ENCODE peak calls at places on chromosomes 2 and 18, in five cellular contexts. S is HepG2, W is A549, T is K562, R is GM12878. B is an unnamed sample.

GRCh38 chr2:70807102-70807827 is 13.1 kb downstream of the CLEC4F start:
- DNase-seq in R (no peak), S (peak), W (no peak), T (no peak), B (no peak)

GRCh38 chr2:109208071-109208950 is 79.3 kb downstream of the SH3RF3 start:
- DNase-seq in S (no peak), W (no peak), T (no peak), R (no peak), B (no peak)

GRCh38 chr2:60957643-60958042 is 59.9 kb upstream of the PEX13 start:
- DNase-seq in T (no peak), S (no peak), W (no peak), R (no peak), B (peak)

GRCh38 chr2:12045864-12046291 is 299.4 kb downstream of the LPIN1 start:
- DNase-seq in S (no peak), T (no peak), R (peak), W (no peak), B (no peak)

GRCh38 chr18:24726727-24727539 is 266.5 kb downstream of the HRH4 start:
- DNase-seq in T (peak), S (peak), R (no peak), W (peak), B (peak)

GRCh38 chr2:98912221-98912851 is 23.7 kb downstream of the CRACDL start:
- DNase-seq in S (no peak), T (no peak), R (no peak), W (peak), B (peak)

GRCh38 chr2:64876137-64876647 is 113.0 kb upstream of the SLC1A4 start:
- DNase-seq in W (peak), S (no peak), T (peak), R (no peak), B (peak)

GRCh38 chr2:241964133-241964532 is 94.6 kb downstream of the RTP5 start:
- DNase-seq in T (no peak), W (no peak), R (no peak), S (no peak), B (no peak)

GRCh38 chr2:204282525-204282924 is 262.8 kb upstream of the PARD3B start:
- DNase-seq in W (no peak), S (peak), R (no peak), T (no peak), B (no peak)

GRCh38 chr2:161913865-161914264 is 160.2 kb downstream of the DPP4 start:
- DNase-seq in T (no peak), W (no peak), R (no peak), S (no peak), B (peak)

GRCh38 chr2:150459281-150459680 is 28.2 kb downstream of the RND3 start:
- DNase-seq in T (no peak), R (no peak), S (no peak), W (no peak), B (no peak)

GRCh38 chr2:196112408-196113039 is 43.9 kb upstream of the DNAH7 start:
- DNase-seq in T (no peak), R (no peak), W (no peak), S (no peak), B (no peak)

GRCh38 chr2:217325251-217325650 is 465.4 kb upstream of the TNP1 start:
- DNase-seq in W (no peak), R (no peak), T (no peak), S (peak), B (no peak)

GRCh38 chr18:31598021-31598805 is 6.5 kb downstream of the TTR start:
- DNase-seq in T (no peak), S (no peak), R (no peak), W (no peak), B (no peak)

GRCh38 chr2:200788129-200788718 is 23.5 kb upstream of the BZW1 start:
- DNase-seq in T (no peak), W (no peak), R (no peak), S (no peak), B (peak)

GRCh38 chr18:60067426-60068210 is 167.8 kb downstream of the PMAIP1 start:
- DNase-seq in W (no peak), S (no peak), T (no peak), R (no peak), B (no peak)

GRCh38 chr18:77100751-77101355 is 31.7 kb downstream of the MBP start:
- DNase-seq in T (no peak), W (no peak), R (no peak), S (no peak), B (peak)

GRCh38 chr2:88170472-88170892 is 336 bp downstream of the THNSL2 start:
- DNase-seq in W (no peak), R (no peak), T (no peak), S (no peak), B (no peak)

GRCh38 chr2:174664084-174664759 is 66.6 kb upstream of the WIPF1 start:
- DNase-seq in T (no peak), W (no peak), R (no peak), S (no peak), B (no peak)

GRCh38 chr2:130288467-130289403 is 54.0 kb upstream of the IMP4 start:
- DNase-seq in T (peak), R (no peak), W (no peak), S (no peak), B (no peak)

GRCh38 chr2:36770542-36771287 is 74.2 kb downstream of the VIT start:
- DNase-seq in S (peak), R (no peak), W (peak), T (peak), B (peak)

GRCh38 chr2:198883604-198884003 is 574.1 kb downstream of the SATB2 start:
- DNase-seq in S (no peak), R (no peak), W (no peak), T (no peak), B (no peak)

GRCh38 chr2:217142649-217143266 is 282.9 kb upstream of the TNP1 start:
- DNase-seq in R (no peak), T (no peak), W (no peak), S (peak), B (peak)

GRCh38 chr18:41655074-41655473 is 300.0 kb upstream of the PIK3C3 start:
- DNase-seq in R (no peak), S (no peak), W (no peak), T (no peak), B (no peak)

GRCh38 chr2:28465148-28465885 is 30.5 kb upstream of the PLB1 start:
- DNase-seq in W (no peak), S (peak), T (no peak), R (no peak), B (no peak)

GRCh38 chr18:8744656-8745055 is 39.3 kb downstream of the MTCL1 start:
- DNase-seq in T (no peak), S (no peak), W (no peak), R (no peak), B (no peak)

GRCh38 chr2:86225581-86225980 is 26.3 kb downstream of the MRPL35 start:
- DNase-seq in R (peak), T (no peak), S (no peak), W (no peak), B (peak)
- TF ChIP-seq MYC in R (no peak), T (no peak), S (no peak), W (no peak), B (no peak)

GRCh38 chr18:57980573-57981348 is 63.3 kb upstream of the NEDD4L start:
- DNase-seq in T (no peak), R (no peak), S (no peak), W (no peak), B (no peak)

GRCh38 chr18:57973889-57974288 is 70.1 kb upstream of the NEDD4L start:
- DNase-seq in R (no peak), S (no peak), T (no peak), W (no peak), B (no peak)

GRCh38 chr18:57974585-57974984 is 69.4 kb upstream of the NEDD4L start:
- DNase-seq in T (no peak), R (no peak), W (no peak), S (peak), B (no peak)

GRCh38 chr18:57975805-57976204 is 68.2 kb upstream of the NEDD4L start:
- DNase-seq in S (no peak), R (no peak), T (no peak), W (no peak), B (no peak)

DNA sequence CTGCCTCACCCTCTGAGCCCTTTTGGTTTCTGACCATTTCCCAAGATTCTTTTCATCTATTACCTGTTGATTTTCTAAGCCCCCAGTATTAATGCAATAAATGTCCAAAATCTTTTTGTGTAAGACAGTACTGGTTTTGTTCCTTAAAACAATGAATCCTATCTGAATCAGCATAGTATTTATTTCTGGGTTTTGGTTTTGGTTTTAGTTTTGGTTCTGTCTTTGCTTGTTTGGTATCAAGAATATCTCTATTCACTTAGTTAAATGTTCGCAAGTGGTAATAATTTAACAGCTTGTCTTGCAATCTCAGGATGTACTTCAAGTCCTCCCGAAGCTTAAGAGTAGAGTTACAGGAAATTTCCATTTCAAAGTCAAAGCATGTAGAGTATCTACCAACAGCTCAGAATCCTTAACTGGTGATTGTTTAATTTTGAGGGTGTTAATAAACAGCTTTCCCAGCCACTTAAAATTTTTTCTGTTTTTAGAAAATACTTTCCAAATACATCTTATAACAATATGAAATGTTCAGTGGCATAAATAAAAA is 67.7 kb upstream of the NEDD4L start:
- DNase-seq in T (no peak), S (no peak), W (no peak), R (no peak), B (no peak)
- H3K4me2 ChIP-seq in T (no peak), S (peak), W (no peak), R (peak), B (no peak)

GRCh38 chr2:121334581-121335293 is 49.7 kb upstream of the TFCP2L1 start:
- DNase-seq in R (no peak), W (no peak), T (no peak), S (peak), B (no peak)

GRCh38 chr2:121333231-121333630 is 48.2 kb upstream of the TFCP2L1 start:
- DNase-seq in W (no peak), S (no peak), T (no peak), R (no peak), B (no peak)

GRCh38 chr2:121336528-121337294 is 51.7 kb upstream of the TFCP2L1 start:
- DNase-seq in T (no peak), R (no peak), S (no peak), W (no peak), B (no peak)

GRCh38 chr2:121335294-121336290 is 50.6 kb upstream of the TFCP2L1 start:
- DNase-seq in S (no peak), T (no peak), R (no peak), W (no peak), B (no peak)

GRCh38 chr2:121333834-121334558 is 49.0 kb upstream of the TFCP2L1 start:
- DNase-seq in S (peak), W (no peak), T (no peak), R (peak), B (no peak)
- TF ChIP-seq MYC in S (no peak), W (no peak), T (no peak), R (no peak), B (no peak)

GRCh38 chr18:37085362-37085761 is 256.4 kb downstream of the KIAA1328 start:
- DNase-seq in T (no peak), S (no peak), W (no peak), R (no peak), B (no peak)

GRCh38 chr18:37084912-37085311 is 256.0 kb downstream of the KIAA1328 start:
- DNase-seq in S (no peak), R (no peak), W (no peak), T (no peak), B (no peak)
- H3K4me2 ChIP-seq in S (no peak), R (no peak), W (no peak), T (no peak), B (no peak)

DNA sequence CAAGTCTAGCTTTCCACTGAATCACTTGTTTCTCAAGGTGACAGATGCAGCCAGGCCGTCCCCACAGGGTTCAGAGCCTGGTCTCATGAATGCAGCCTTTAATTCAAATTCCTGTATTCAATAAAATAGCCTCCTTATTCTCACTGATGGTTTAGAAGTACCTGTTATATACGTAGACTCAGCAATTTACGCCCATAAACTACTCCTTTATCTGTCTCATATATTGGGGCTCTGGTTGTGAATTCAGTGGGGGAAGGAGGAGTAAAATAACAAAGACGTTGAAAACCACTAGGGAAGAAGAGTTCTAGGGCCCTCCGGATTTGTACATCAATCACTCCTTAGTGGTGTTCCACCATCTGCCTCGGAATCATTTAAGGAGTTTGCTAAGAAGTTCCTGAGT is 1.7 kb downstream of the OBSL1 start:
- DNase-seq in W (no peak), S (no peak), T (no peak), R (no peak), B (no peak)
- TF ChIP-seq MYC in W (no peak), S (no peak), T (no peak), R (no peak), B (no peak)

GRCh38 chr2:118841828-118842461 is 5.5 kb downstream of the EN1 start:
- DNase-seq in S (no peak), T (no peak), R (no peak), W (no peak), B (peak)
- H3K4me2 ChIP-seq in S (no peak), T (no peak), R (peak), W (no peak), B (no peak)

DNA sequence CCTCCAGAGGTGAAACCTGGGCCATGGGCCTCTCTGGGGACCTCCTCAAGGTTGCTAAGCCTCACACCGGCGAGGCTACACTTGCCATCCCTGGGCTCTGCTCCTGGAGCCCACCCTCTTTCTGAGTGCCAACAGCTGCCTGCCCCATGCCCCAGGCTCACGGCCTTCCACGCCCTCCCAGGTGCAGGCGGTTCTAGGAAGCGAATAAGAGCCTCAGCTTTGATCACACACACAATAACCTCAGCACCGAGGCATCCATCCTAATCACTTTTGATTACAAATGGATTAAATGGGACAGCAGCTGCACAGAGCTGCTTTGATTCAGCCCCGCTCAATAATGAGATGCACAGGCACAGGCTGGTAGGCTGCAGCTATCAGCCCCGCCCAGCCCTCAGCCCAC is 171.1 kb downstream of the SETBP1 start:
- DNase-seq in R (no peak), T (no peak), W (no peak), S (no peak), B (no peak)
- TF ChIP-seq MYC in R (no peak), T (no peak), W (no peak), S (no peak), B (no peak)